ENCODE peak calls at places on chromosomes 5 and 9, in eight cellular contexts. B is gastrocnemius medialis, I is right cardiac atrium, F is PC-3, C is astrocyte, K is substantia nigra, V is cardiac muscle cell, O is tibial artery. T is an unnamed sample.
A peak's percentile ranks its signal among the peaks of the same experiment; 100 is the strongest.

GRCh38 chr9:130010151-130010988 is 32.6 kb downstream of the FNBP1 start:
- DNase-seq in V (no peak), I (no peak), K (no peak), F (no peak), C (no peak), B (no peak), O (no peak), T (peak; percentile 38)

GRCh38 chr5:159442210-159442850 is 112.0 kb upstream of the IL12B start:
- DNase-seq in F (no peak), V (peak; percentile 25), K (no peak), O (no peak), C (no peak), B (no peak), I (peak; percentile 69), T (no peak)

GRCh38 chr5:176737746-176738699 is 72.3 kb upstream of the UNC5A start:
- DNase-seq in C (no peak), V (no peak), B (no peak), F (no peak), K (no peak), O (peak; percentile 12), I (no peak), T (no peak)

GRCh38 chr5:154356256-154356655 is 89.5 kb upstream of the SAP30L start:
- DNase-seq in C (peak; percentile 60), B (no peak), O (no peak), K (no peak), V (no peak), I (no peak), F (peak; percentile 46), T (no peak)

GRCh38 chr9:21638104-21638503 is 156.0 kb upstream of the IFNE start:
- DNase-seq in F (no peak), C (no peak), K (no peak), V (no peak), I (no peak), B (no peak), O (no peak), T (no peak)

GRCh38 chr5:81269751-81270686 is 31.4 kb upstream of the ZCCHC9 start:
- DNase-seq in O (no peak), K (no peak), C (no peak), F (peak; percentile 7), I (no peak), B (no peak), V (no peak), T (no peak)

GRCh38 chr5:109485030-109485429 is 75.3 kb upstream of the PJA2 start:
- DNase-seq in K (peak; percentile 40), C (peak; percentile 12), B (peak; percentile 19), I (peak; percentile 90), F (no peak), O (peak; percentile 67), V (peak; percentile 58), T (no peak)

GRCh38 chr9:100673249-100673648 is 95.4 kb downstream of the CAVIN4 start:
- DNase-seq in F (no peak), K (no peak), V (no peak), B (no peak), O (no peak), C (no peak), I (no peak), T (no peak)

GRCh38 chr5:168047669-168048111 is 243.8 kb upstream of the WWC1 start:
- DNase-seq in F (no peak), O (no peak), B (no peak), I (peak; percentile 79), V (peak; percentile 57), K (no peak), C (peak; percentile 39), T (peak; percentile 59)

GRCh38 chr5:65766159-65766558 is 44.2 kb downstream of the NLN start:
- DNase-seq in F (no peak), K (no peak), V (no peak), I (no peak), C (no peak), O (no peak), B (no peak), T (no peak)

GRCh38 chr9:124766815-124767554 is 4.1 kb downstream of the NR6A1 start:
- DNase-seq in C (no peak), K (no peak), F (no peak), B (no peak), O (no peak), V (no peak), I (no peak), T (peak; percentile 54)

GRCh38 chr5:55469838-55470237 is 64.9 kb downstream of the PLPP1 start:
- DNase-seq in I (no peak), B (no peak), K (no peak), C (no peak), V (no peak), O (no peak), F (no peak), T (no peak)

GRCh38 chr5:55472642-55473041 is 62.1 kb downstream of the PLPP1 start:
- DNase-seq in K (no peak), V (no peak), F (no peak), B (no peak), O (no peak), C (no peak), I (no peak), T (no peak)

GRCh38 chr5:55471468-55471867 is 63.3 kb downstream of the PLPP1 start:
- DNase-seq in I (no peak), C (no peak), B (no peak), V (no peak), K (no peak), F (no peak), O (no peak), T (no peak)

GRCh38 chr5:55463613-55464012 is 71.2 kb downstream of the PLPP1 start:
- DNase-seq in K (no peak), C (no peak), B (no peak), V (no peak), O (no peak), F (no peak), I (no peak), T (no peak)

GRCh38 chr5:55467862-55468551 is 66.8 kb downstream of the PLPP1 start:
- DNase-seq in O (no peak), V (no peak), B (no peak), F (no peak), C (no peak), I (no peak), K (no peak), T (no peak)
- H3K27ac ChIP-seq in O (peak overlapping the region; percentile 38), V (peak overlapping the region; percentile 57), B (peak overlapping the region; percentile 63), F (no peak overlapping the region), C (no peak overlapping the region), I (no peak overlapping the region), K (no peak overlapping the region), T (no peak overlapping the region)

GRCh38 chr5:636951-637350 is 24.8 kb downstream of the CEP72 start:
- DNase-seq in F (no peak), B (no peak), V (no peak), C (no peak), I (no peak), O (no peak), K (no peak), T (no peak)

GRCh38 chr5:634191-634590 is 22.1 kb downstream of the CEP72 start:
- DNase-seq in C (no peak), F (no peak), I (no peak), K (no peak), B (no peak), V (no peak), O (no peak), T (no peak)

GRCh38 chr5:637581-638450 is 25.7 kb downstream of the CEP72 start:
- DNase-seq in V (no peak), O (no peak), F (no peak), I (no peak), C (no peak), K (no peak), B (no peak), T (no peak)

GRCh38 chr5:635321-636055 is 23.3 kb downstream of the CEP72 start:
- DNase-seq in K (no peak), V (no peak), B (no peak), F (no peak), I (no peak), C (no peak), O (no peak), T (no peak)

DNA sequence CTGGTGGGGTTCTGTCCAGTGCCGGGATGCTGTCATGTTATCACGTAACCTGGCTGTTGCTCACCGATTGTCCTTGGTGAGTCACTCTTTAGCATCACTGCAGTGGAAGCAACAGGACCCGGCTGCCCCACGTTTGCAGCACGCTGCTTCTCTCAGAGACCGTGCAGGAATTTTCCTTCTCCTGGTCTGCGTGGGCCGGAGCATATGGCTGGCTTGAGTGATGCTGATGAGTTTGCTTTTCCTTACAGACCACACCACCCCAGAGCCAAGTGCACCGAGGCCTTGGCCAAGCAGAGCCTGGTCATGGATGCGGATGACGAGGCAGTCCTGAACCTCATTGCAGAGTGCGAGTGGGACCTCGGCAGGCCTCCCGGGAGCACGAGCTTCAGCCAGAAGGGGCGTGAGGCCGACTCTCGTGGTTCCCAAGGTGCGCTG is 21.4 kb downstream of the CEP72 start:
- DNase-seq in K (no peak), V (no peak), O (no peak), B (no peak), F (peak; percentile 13), I (no peak), C (peak; percentile 71), T (no peak)
- H3K27ac ChIP-seq in K (no peak overlapping the region), V (no peak overlapping the region), O (no peak overlapping the region), B (no peak overlapping the region), F (no peak overlapping the region), I (no peak overlapping the region), C (peak overlapping the region; percentile 26), T (no peak overlapping the region)

GRCh38 chr5:89613222-89613956 is 730.4 kb upstream of the MEF2C start:
- DNase-seq in I (no peak), C (peak; percentile 22), O (no peak), K (no peak), B (no peak), V (no peak), F (peak; percentile 82), T (no peak)
- H3K27ac ChIP-seq in I (no peak overlapping the region), C (no peak overlapping the region), O (no peak overlapping the region), K (no peak overlapping the region), B (no peak overlapping the region), V (no peak overlapping the region), F (peak overlapping the region; percentile 47), T (no peak overlapping the region)

GRCh38 chr9:136223871-136224640 is 19.1 kb upstream of the LHX3 start:
- DNase-seq in V (no peak), C (no peak), F (no peak), I (peak; percentile 34), B (no peak), K (no peak), O (no peak), T (no peak)

GRCh38 chr9:136225748-136226679 is 19.6 kb downstream of the QSOX2 start:
- DNase-seq in C (peak; percentile 10), O (peak; percentile 35), K (no peak), I (peak; percentile 80), V (peak; percentile 78), B (no peak), F (peak; percentile 67), T (peak; percentile 91)

GRCh38 chr9:136226680-136227410 is 18.8 kb downstream of the QSOX2 start:
- DNase-seq in K (no peak), B (no peak), V (no peak), C (no peak), O (no peak), I (no peak), F (no peak), T (no peak)

GRCh38 chr9:136222896-136223266 is 18.0 kb upstream of the LHX3 start:
- DNase-seq in C (no peak), V (no peak), I (peak; percentile 43), O (no peak), K (no peak), F (no peak), B (no peak), T (peak; percentile 81)

DNA sequence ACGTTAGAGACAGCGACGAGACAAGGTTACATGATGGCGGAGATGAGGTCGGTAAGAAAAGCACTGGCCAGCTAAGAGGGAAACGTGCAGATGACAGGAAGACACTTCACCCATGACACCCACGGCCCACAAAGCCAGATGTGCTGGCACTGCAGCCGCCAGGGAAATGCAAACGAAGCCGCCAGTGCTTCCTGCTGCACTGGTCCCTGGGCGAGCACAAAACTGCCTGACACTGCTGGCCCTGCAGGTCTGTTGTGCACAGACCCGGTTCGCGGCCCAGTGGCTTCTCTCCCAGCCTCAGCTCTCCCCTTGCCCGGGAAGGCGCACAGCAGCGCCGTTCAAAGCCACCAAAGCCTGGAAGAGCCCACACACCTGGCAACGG is 20.3 kb downstream of the QSOX2 start:
- DNase-seq in C (no peak), I (peak; percentile 11), O (no peak), K (no peak), V (no peak), B (no peak), F (no peak), T (peak; percentile 93)
- H3K27ac ChIP-seq in C (no peak overlapping the region), I (no peak overlapping the region), O (no peak overlapping the region), K (no peak overlapping the region), V (no peak overlapping the region), B (no peak overlapping the region), F (no peak overlapping the region), T (peak overlapping the region; percentile 98)